ENCODE peak calls at places on chromosomes 3 and 15, in nine cellular contexts. P is tibial artery, J is stomach, C is progenitor cell of endocrine pancreas, S is BJ, X is mammary epithelial cell, Q is retinal pigment epithelial cell, N is HFFc6, I is astrocyte of the cerebellum. B is an unnamed sample.

GRCh38 chr3:12507871-12508281 is 23.6 kb downstream of the TSEN2 start:
- DNase-seq in C (no peak), N (peak; percentile 36), P (no peak), X (peak; percentile 55), I (peak; percentile 52), J (no peak), Q (no peak), S (no peak), B (peak; percentile 78)

GRCh38 chr3:171206283-171206682 is 179.8 kb upstream of the SLC2A2 start:
- DNase-seq in C (no peak), N (no peak), X (peak; percentile 51), Q (no peak), S (no peak), P (no peak), J (no peak), I (no peak), B (no peak)

GRCh38 chr15:101097111-101097510 is 154.7 kb downstream of the CHSY1 start:
- DNase-seq in S (no peak), C (no peak), X (no peak), Q (no peak), J (no peak), P (no peak), N (no peak), I (no peak), B (no peak)

GRCh38 chr3:140913728-140914127 is 27.9 kb upstream of the SLC25A36 start:
- DNase-seq in I (no peak), Q (no peak), C (no peak), X (no peak), S (no peak), J (no peak), N (no peak), P (no peak), B (no peak)

GRCh38 chr3:159796744-159797143 is 191.9 kb upstream of the IL12A start:
- DNase-seq in X (peak; percentile 81), P (no peak), J (no peak), S (peak; percentile 57), N (peak; percentile 88), C (no peak), I (peak; percentile 66), Q (no peak), B (no peak)

GRCh38 chr3:184505053-184505452 is 56.5 kb upstream of the EPHB3 start:
- DNase-seq in S (no peak), I (no peak), Q (no peak), N (no peak), C (no peak), X (no peak), P (no peak), J (no peak), B (no peak)

GRCh38 chr3:70980646-70981031 is 602.9 kb downstream of the FOXP1 start:
- DNase-seq in Q (no peak), N (no peak), C (no peak), P (no peak), S (no peak), I (no peak), X (no peak), J (no peak), B (no peak)

GRCh38 chr3:29694331-29694730 is 413.5 kb downstream of the RBMS3 start:
- DNase-seq in C (no peak), P (no peak), I (no peak), Q (no peak), J (no peak), N (peak; percentile 1), X (no peak), S (peak; percentile 5), B (no peak)

GRCh38 chr3:13080591-13080990 is 7.4 kb upstream of the IQSEC1 start:
- DNase-seq in C (no peak), S (no peak), N (no peak), J (no peak), P (peak; percentile 86), X (no peak), I (no peak), Q (no peak), B (peak; percentile 62)

GRCh38 chr15:82943176-82943575 is 9.3 kb downstream of the HOMER2 start:
- DNase-seq in X (no peak), S (no peak), I (no peak), N (no peak), Q (no peak), P (no peak), C (no peak), J (no peak), B (no peak)

GRCh38 chr3:179292440-179292839 is 30.4 kb upstream of the ZNF639 start:
- DNase-seq in I (no peak), Q (no peak), P (no peak), S (no peak), X (no peak), N (no peak), J (no peak), C (no peak), B (no peak)

GRCh38 chr15:90818251-90819210 is 49.9 kb upstream of the FURIN start:
- DNase-seq in N (no peak), Q (no peak), C (no peak), X (no peak), J (peak; percentile 27), P (no peak), S (no peak), I (no peak), B (peak; percentile 80)

GRCh38 chr3:45347329-45348000 is 40.9 kb upstream of the LARS2 start:
- DNase-seq in N (peak; percentile 16), Q (no peak), P (no peak), C (no peak), S (no peak), X (no peak), I (no peak), J (no peak), B (no peak)

GRCh38 chr3:150015906-150016305 is 45.2 kb upstream of the PFN2 start:
- DNase-seq in Q (no peak), C (no peak), J (no peak), P (no peak), N (no peak), I (no peak), S (no peak), X (no peak), B (no peak)

GRCh38 chr3:160949460-160949859 is 155.7 kb downstream of the B3GALNT1 start:
- DNase-seq in C (no peak), Q (no peak), J (no peak), S (no peak), X (no peak), I (no peak), N (no peak), P (no peak), B (no peak)

GRCh38 chr15:95932676-95933075 is 397.8 kb upstream of the NR2F2 start:
- DNase-seq in J (no peak), C (no peak), Q (peak; percentile 46), X (peak; percentile 54), I (no peak), S (peak; percentile 97), P (no peak), N (peak; percentile 88), B (no peak)

GRCh38 chr3:177887475-177887874 is 648.8 kb upstream of the KCNMB2 start:
- DNase-seq in P (no peak), N (no peak), I (no peak), C (no peak), J (no peak), S (no peak), Q (no peak), X (no peak), B (no peak)

GRCh38 chr3:33141006-33141405 is 27.2 kb downstream of the CRTAP start:
- DNase-seq in P (no peak), X (no peak), Q (no peak), C (no peak), N (no peak), I (no peak), J (no peak), S (no peak), B (no peak)

GRCh38 chr15:99704444-99704838 is 28.8 kb downstream of the LYSMD4 start:
- DNase-seq in C (peak; percentile 21), Q (peak; percentile 53), N (peak; percentile 84), S (peak; percentile 57), X (peak; percentile 83), I (peak; percentile 86), J (no peak), P (no peak), B (no peak)

GRCh38 chr15:83671603-83672002 is 17.7 kb downstream of the ADAMTSL3 start:
- DNase-seq in N (no peak), S (no peak), X (no peak), I (no peak), P (no peak), C (no peak), Q (no peak), J (no peak), B (no peak)

GRCh38 chr15:70475921-70476320 is 287.4 kb downstream of the UACA start:
- DNase-seq in C (no peak), X (no peak), I (no peak), S (no peak), Q (no peak), J (no peak), P (no peak), N (no peak), B (no peak)

GRCh38 chr3:149487598-149488197 is 13.2 kb downstream of the TM4SF4 start:
- DNase-seq in P (no peak), N (no peak), J (no peak), C (peak; percentile 18), I (no peak), X (no peak), S (no peak), Q (no peak), B (peak; percentile 69)

GRCh38 chr3:53486961-53487654 is 7.3 kb upstream of the CACNA1D start:
- DNase-seq in P (no peak), C (no peak), I (no peak), J (no peak), Q (no peak), S (no peak), N (no peak), X (no peak), B (no peak)
- TF ChIP-seq CTCF in P (no peak), C (no peak), I (no peak), J (no peak), Q (no peak), S (no peak), N (no peak), X (no peak), B (no peak)

GRCh38 chr3:127550758-127551157 is 39.8 kb downstream of the TPRA1 start:
- DNase-seq in J (no peak), I (no peak), C (no peak), Q (no peak), N (no peak), S (no peak), X (no peak), P (no peak), B (no peak)
- TF ChIP-seq CTCF in J (no peak), I (no peak), C (no peak), Q (no peak), N (no peak), S (no peak), X (no peak), P (no peak), B (no peak)

DNA sequence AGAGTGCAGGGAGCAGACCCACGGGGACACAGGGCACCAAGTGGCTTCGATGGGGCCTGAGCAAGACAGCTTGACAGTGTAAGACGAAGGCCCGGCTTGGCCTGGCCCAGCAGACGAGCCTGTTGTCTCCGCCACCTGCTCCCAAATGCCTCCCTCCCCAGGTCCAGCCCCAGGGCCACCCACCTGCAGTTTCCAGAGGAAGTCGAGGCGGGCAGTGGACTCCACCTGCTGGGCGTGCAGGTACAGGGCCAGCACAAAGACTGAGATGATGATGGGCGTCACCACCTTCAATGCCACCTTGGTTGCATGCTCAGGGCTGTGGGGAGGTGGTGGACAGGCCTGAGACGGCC is 94.1 kb downstream of the SEC22A start:
- DNase-seq in I (no peak), N (no peak), Q (no peak), S (no peak), X (no peak), J (no peak), P (peak; percentile 17), C (no peak), B (no peak)
- TF ChIP-seq CTCF in I (no peak), N (no peak), Q (no peak), S (no peak), X (no peak), J (no peak), P (no peak), C (no peak), B (no peak)

GRCh38 chr15:87817553-87817952 is 439.0 kb downstream of the NTRK3 start:
- DNase-seq in S (no peak), J (no peak), C (no peak), Q (no peak), I (no peak), P (no peak), N (peak; percentile 21), X (no peak), B (no peak)
- TF ChIP-seq CTCF in S (peak; percentile 13), J (no peak), C (no peak), Q (no peak), I (peak; percentile 4), P (no peak), N (peak; percentile 28), X (no peak), B (no peak)